ENCODE peak calls at places on chromosomes 1 and 21, in four cellular contexts. A is GM12878, M is K562, E is HepG2. T is an unnamed sample.

GRCh38 chr21:32241434-32241785 is 37.4 kb downstream of the MIS18A start:
- DNase-seq in A (no peak), M (no peak), E (no peak), T (no peak)

GRCh38 chr1:85438353-85438752 is 26.6 kb downstream of the DDAH1 start:
- DNase-seq in A (no peak), M (no peak), E (peak), T (no peak)

GRCh38 chr1:83060216-83060615 is 938.7 kb downstream of the TTLL7 start:
- DNase-seq in A (no peak), M (no peak), E (no peak), T (no peak)

GRCh38 chr21:46181953-46182547 is 2.2 kb downstream of the SPATC1L start:
- DNase-seq in A (no peak), M (no peak), E (no peak), T (no peak)

GRCh38 chr1:181969902-181970301 is 91.6 kb downstream of the ZNF648 start:
- DNase-seq in A (no peak), M (no peak), E (no peak), T (peak)

GRCh38 chr1:89530690-89531089 is 6.1 kb downstream of the LRRC8B start:
- DNase-seq in A (no peak), M (no peak), E (no peak), T (peak)

GRCh38 chr1:219413523-219413922 is 199.4 kb downstream of the ZC3H11B start:
- DNase-seq in A (no peak), M (no peak), E (no peak), T (no peak)

GRCh38 chr1:56754713-56755505 is 64.3 kb downstream of the FYB2 start:
- DNase-seq in A (no peak), M (no peak), E (peak), T (no peak)

GRCh38 chr1:233796146-233796798 is 108.2 kb upstream of the SLC35F3 start:
- DNase-seq in A (peak), M (no peak), E (no peak), T (no peak)

GRCh38 chr1:198833706-198834497 is 195.1 kb downstream of the PTPRC start:
- DNase-seq in A (no peak), M (no peak), E (no peak), T (no peak)

GRCh38 chr1:61334718-61335589 is 252.6 kb downstream of the NFIA start:
- DNase-seq in A (no peak), M (no peak), E (no peak), T (no peak)

GRCh38 chr21:44752701-44753235 is 41.4 kb upstream of the TSPEAR start:
- DNase-seq in A (no peak), M (no peak), E (no peak), T (no peak)

GRCh38 chr1:244654284-244655038 is 1.5 kb downstream of the DESI2 start:
- DNase-seq in A (no peak), M (peak), E (no peak), T (no peak)

DNA sequence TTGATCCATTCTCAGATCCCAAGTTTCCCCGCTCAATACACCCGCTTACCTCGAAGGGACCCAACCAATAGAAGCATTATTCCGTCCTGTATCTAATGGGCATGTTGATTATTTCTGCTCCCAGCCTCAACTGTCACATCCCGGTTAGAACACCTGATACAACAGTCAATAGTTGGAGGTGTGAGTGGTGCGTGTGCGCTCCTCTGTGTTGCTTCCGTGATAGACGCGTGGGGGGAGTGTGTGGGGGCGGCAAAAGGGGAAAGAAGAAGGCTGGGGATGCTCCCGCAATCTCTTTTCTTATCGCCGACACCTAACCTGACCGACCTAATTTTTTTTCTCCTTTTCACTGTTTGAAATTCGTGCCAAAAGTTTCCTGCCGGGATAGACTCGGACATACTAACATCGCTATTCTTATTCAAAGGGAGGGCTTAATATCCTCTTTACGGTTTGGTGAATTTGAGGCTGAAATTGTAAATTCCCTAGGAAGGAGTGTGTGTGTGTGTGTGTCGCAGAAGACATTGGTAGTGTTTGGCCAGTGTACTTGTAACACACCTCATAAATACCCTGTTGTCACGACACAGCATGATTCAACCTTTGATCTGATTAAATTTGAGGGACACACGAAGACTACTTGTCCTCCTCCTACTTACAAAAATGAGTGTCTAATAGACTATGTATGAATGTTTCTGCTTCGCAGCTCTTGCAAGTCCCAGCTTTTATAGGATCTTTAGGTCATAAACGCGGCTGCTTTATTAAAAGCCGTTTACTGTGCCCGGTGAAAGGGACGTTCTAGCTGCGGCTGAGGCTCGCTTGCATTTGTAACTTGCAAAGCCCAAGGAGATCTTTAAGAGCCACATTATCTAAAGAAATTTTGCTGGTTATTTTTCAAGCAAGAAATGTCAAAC is 1.5 kb upstream of the PROX1 start:
- DNase-seq in A (no peak), M (no peak), E (no peak), T (peak)
- TF ChIP-seq REST in A (no peak), M (no peak), E (no peak), T (no peak)

DNA sequence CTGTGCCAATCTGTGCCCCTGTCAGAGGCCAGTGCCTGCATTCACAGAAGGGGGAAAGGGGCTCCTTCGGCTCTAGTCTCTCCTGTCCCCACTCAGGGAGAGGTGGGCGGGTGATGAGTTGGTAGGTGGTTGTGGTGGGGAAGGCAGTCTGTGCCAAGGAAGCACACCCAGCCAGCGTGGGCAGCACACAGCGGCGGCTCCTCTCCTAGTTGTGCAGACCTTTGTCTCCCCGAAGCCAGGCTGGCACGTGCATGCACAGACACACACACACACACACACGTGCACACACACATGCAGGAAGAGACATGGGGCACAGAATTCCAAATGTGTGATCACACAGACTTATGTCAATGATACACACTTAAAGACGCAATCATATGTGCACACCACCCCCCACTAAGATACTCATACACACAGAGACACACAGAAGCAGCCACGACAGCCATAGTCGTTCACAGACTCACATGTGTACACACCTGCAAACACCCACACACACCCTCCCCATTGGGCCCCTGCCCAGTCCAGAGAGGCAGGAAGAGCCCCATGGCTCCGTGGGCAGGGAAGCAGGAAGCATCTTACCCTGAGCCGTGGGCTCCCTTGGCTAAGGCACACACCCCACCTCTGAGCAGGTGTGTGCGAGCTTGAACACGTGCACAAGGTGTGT is 16.4 kb downstream of the RIMS3 start:
- DNase-seq in A (no peak), M (no peak), E (no peak), T (no peak)
- TF ChIP-seq CREB1 in A (no peak), M (no peak), E (no peak), T (no peak)

GRCh38 chr1:109881906-109882287 is 28.8 kb upstream of the CSF1 start:
- DNase-seq in A (no peak), M (no peak), E (no peak), T (no peak)

GRCh38 chr1:109882288-109883245 is 28.1 kb upstream of the CSF1 start:
- DNase-seq in A (no peak), M (peak), E (peak), T (no peak)

GRCh38 chr1:109880961-109881894 is 29.4 kb upstream of the CSF1 start:
- DNase-seq in A (no peak), M (peak), E (no peak), T (no peak)

GRCh38 chr1:109884242-109884891 is 26.3 kb upstream of the CSF1 start:
- DNase-seq in A (no peak), M (no peak), E (no peak), T (no peak)

GRCh38 chr1:109883248-109883955 is 27.2 kb upstream of the CSF1 start:
- DNase-seq in A (no peak), M (no peak), E (peak), T (no peak)
- TF ChIP-seq REST in A (no peak), M (no peak), E (no peak), T (no peak)

DNA sequence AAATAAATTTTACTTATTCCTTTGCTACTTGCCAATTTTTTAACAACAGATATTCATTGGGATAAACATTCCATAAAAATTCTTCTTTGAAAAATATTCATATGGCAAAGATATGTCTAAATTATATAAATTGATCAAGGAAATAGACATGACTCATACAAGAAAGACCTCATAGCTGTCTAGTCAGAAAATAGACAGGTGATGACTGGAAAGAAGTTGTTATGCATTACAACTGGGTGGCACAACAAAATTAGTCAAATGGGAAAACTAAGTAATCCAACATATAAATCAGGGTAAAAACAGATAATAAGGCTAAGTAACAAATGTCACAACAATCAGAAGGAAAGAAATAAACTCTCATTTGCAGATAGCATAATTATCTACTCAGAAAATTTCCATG is 92.0 kb downstream of the USH2A start:
- DNase-seq in A (no peak), M (no peak), E (no peak), T (no peak)
- TF ChIP-seq CREB1 in A (no peak), M (no peak), E (no peak), T (no peak)

GRCh38 chr1:184629261-184629660 is 125.4 kb downstream of the EDEM3 start:
- DNase-seq in A (no peak), M (no peak), E (no peak), T (no peak)
- TF ChIP-seq REST in A (no peak), M (no peak), E (no peak), T (no peak)

T was measured in GM23338.